ENCODE peak calls at places on chromosomes 13 and 19, in seven cellular contexts. S is transverse colon, H is osteoblast, I is thoracic aorta, E is tibial nerve, F is SJSA1, U is breast epithelium. J is an unnamed sample.

GRCh38 chr19:4278926-4279529 is at the start of gene SHD:
- DNase-seq in S (no peak), H (peak; percentile 72), I (no peak), E (no peak), F (no peak), U (no peak), J (peak; percentile 94)

GRCh38 chr19:55340784-55341147 is 1.1 kb downstream of the KMT5C start:
- DNase-seq in S (peak; percentile 43), H (peak; percentile 90), I (no peak), E (no peak), F (no peak), U (peak; percentile 30), J (no peak)

GRCh38 chr13:110832531-110832930 is 82.3 kb downstream of the ANKRD10 start:
- DNase-seq in S (no peak), H (no peak), I (no peak), E (no peak), F (peak; percentile 59), U (no peak), J (no peak)

GRCh38 chr13:113145911-113146598 is 12.4 kb upstream of the PROZ start:
- DNase-seq in S (no peak), H (peak; percentile 59), I (no peak), E (no peak), F (no peak), U (no peak), J (peak; percentile 18)

GRCh38 chr13:76596216-76596615 is 290.0 kb downstream of the KCTD12 start:
- DNase-seq in S (no peak), H (peak; percentile 42), I (no peak), E (no peak), F (no peak), U (no peak), J (no peak)

GRCh38 chr19:42606660-42607351 is 12.1 kb upstream of the CEACAM8 start:
- DNase-seq in S (peak; percentile 73), H (peak; percentile 50), I (no peak), E (no peak), F (peak; percentile 64), U (peak; percentile 86), J (peak; percentile 90)

GRCh38 chr19:18507021-18507726 is 14.7 kb downstream of the ELL start:
- DNase-seq in S (peak; percentile 63), H (peak; percentile 85), I (no peak), E (no peak), F (no peak), U (no peak), J (no peak)

GRCh38 chr19:30366282-30366681 is 5.9 kb upstream of the ZNF536 start:
- DNase-seq in S (no peak), H (no peak), I (no peak), E (no peak), F (no peak), U (no peak), J (no peak)

GRCh38 chr13:33392794-33393371 is 107.3 kb upstream of the STARD13 start:
- DNase-seq in S (no peak), H (no peak), I (no peak), E (no peak), F (no peak), U (no peak), J (no peak)

GRCh38 chr19:35266149-35266903 is 2.4 kb upstream of the USF2 start:
- DNase-seq in S (peak; percentile 8), H (peak; percentile 32), I (no peak), E (peak; percentile 13), F (peak; percentile 28), U (no peak), J (peak; percentile 43)

GRCh38 chr13:40564342-40564997 is 102.0 kb downstream of the FOXO1 start:
- DNase-seq in S (no peak), H (no peak), I (no peak), E (no peak), F (no peak), U (no peak), J (peak; percentile 21)

GRCh38 chr19:12778020-12778904 is 2.9 kb upstream of the HOOK2 start:
- DNase-seq in S (peak; percentile 78), H (peak; percentile 98), I (no peak), E (no peak), F (peak; percentile 85), U (peak; percentile 86), J (peak; percentile 82)

GRCh38 chr13:91135949-91136348 is 211.5 kb upstream of the MIR17HG start:
- DNase-seq in S (no peak), H (no peak), I (no peak), E (no peak), F (no peak), U (no peak), J (no peak)

GRCh38 chr19:17405250-17406038 is at the start of gene BST2:
- DNase-seq in S (peak; percentile 51), H (peak; percentile 96), I (peak; percentile 20), E (peak; percentile 27), F (no peak), U (peak; percentile 64), J (peak; percentile 87)

GRCh38 chr19:4909172-4909896 is at the start of gene UHRF1:
- DNase-seq in S (peak; percentile 11), H (peak; percentile 82), I (no peak), E (no peak), F (peak; percentile 86), U (no peak), J (peak; percentile 91)

GRCh38 chr19:52898101-52898500 is 666 bp upstream of the ZNF320 start:
- DNase-seq in S (no peak), H (no peak), I (no peak), E (no peak), F (no peak), U (no peak), J (peak; percentile 60)

GRCh38 chr13:110886475-110887241 is 28.2 kb downstream of the ANKRD10 start:
- DNase-seq in S (no peak), H (no peak), I (no peak), E (no peak), F (peak; percentile 59), U (no peak), J (no peak)

GRCh38 chr13:63381078-63381859 is 1965.6 kb upstream of the PCDH20 start:
- DNase-seq in S (no peak), H (no peak), I (no peak), E (no peak), F (no peak), U (no peak), J (no peak)

GRCh38 chr19:38223617-38224013 is 407 bp downstream of the DPF1 start:
- DNase-seq in S (no peak), H (peak; percentile 89), I (no peak), E (no peak), F (no peak), U (no peak), J (no peak)

GRCh38 chr19:4327877-4328242 is 10.8 kb downstream of the STAP2 start:
- DNase-seq in S (no peak), H (no peak), I (no peak), E (no peak), F (no peak), U (peak; percentile 31), J (no peak)

GRCh38 chr13:60765700-60766411 is 368.8 kb downstream of the TDRD3 start:
- DNase-seq in S (no peak), H (no peak), I (no peak), E (no peak), F (no peak), U (no peak), J (no peak)

GRCh38 chr19:35291916-35292315 is at the start of gene MAG:
- DNase-seq in S (no peak), H (no peak), I (no peak), E (no peak), F (no peak), U (no peak), J (peak; percentile 62)

GRCh38 chr19:16161848-16162247 is 11.5 kb downstream of the CIB3 start:
- DNase-seq in S (no peak), H (no peak), I (no peak), E (no peak), F (no peak), U (no peak), J (no peak)

GRCh38 chr19:12834976-12835757 is 788 bp upstream of the RTBDN start:
- DNase-seq in S (peak; percentile 35), H (peak; percentile 94), I (no peak), E (no peak), F (no peak), U (no peak), J (peak; percentile 86)

GRCh38 chr19:10295847-10296591 is 6.3 kb downstream of the ICAM5 start:
- DNase-seq in S (no peak), H (peak; percentile 82), I (no peak), E (no peak), F (no peak), U (no peak), J (peak; percentile 93)
- H3K27me3 ChIP-seq in S (peaks cover 88% of the 10 kb centered on the region), H (peaks cover 59% of the 10 kb centered on the region), I (peaks cover 32% of the 10 kb centered on the region), E (peaks cover 96% of the 10 kb centered on the region), F (peaks cover 11% of the 10 kb centered on the region), U (peaks cover 17% of the 10 kb centered on the region), J (peaks cover 62% of the 10 kb centered on the region)

DNA sequence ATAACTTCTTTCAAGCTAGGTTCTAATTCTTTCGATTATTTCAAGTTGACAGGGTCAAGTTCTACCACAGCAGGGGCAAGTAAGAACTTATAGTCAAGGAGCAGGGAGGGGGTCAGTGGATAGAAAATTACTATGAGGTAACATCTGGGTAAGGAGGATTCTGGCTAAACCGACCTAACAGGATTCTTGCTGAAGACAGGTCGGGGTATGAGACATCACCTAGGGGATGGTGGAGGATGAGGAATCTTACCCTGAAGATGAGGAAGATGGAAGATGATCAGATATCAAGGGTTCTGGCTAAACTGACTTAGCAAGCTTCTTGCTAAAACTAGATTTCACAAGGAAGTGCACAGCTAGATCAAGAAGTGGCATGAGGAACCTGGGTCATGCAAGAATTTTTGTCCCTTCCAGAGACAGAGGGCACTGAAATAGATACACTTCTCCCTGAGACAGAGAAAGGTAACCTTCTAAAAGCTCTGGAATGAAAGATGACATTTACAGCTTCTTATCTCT is 9.4 kb upstream of the METTL21C start:
- DNase-seq in S (no peak), H (no peak), I (no peak), E (no peak), F (no peak), U (no peak), J (no peak)
- H3K27me3 ChIP-seq in S (no peaks in the 10 kb centered on the region), H (no peaks in the 10 kb centered on the region), I (no peaks in the 10 kb centered on the region), E (no peaks in the 10 kb centered on the region), F (no peaks in the 10 kb centered on the region), U (no peaks in the 10 kb centered on the region), J (no peaks in the 10 kb centered on the region)

DNA sequence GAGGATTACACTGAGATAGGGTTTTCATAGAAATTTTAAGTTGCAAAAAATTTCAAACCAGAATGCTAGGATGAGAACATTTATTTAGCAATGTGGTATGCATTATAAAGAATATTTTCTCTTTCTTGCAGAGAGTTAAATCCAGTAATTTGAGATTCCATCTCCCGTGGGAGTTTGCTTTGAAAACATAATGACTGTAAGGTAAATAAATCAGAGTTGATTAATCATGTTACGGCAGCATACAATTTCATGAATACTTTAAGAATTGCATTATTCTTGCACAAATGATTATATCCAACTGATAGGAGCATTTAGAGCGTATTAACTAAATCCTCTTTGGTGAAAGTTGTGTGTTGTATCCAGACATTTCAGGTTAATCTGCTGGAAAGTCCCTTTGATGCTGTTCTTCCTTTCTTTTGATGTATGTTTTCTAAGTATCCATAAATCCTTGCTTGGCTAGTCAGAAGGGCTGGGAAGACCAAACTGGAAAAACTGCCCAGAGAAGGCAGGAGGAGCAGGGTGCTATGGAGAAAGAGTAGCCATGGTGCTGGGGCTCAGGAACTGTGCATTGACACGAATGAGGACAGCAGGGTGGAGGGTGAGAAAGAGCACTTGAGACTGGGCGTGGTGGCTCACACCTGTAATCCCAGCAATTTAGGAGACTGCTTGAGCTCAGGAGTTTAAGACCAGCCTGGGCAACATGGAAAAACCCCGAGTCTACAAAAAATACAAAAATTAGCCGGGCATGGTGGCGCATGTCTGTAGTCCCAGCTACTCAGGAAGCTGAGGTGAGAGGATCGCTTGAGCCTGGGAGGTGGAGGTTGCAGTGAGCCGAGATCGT is 4.8 kb upstream of the GJA3 start:
- DNase-seq in S (no peak), H (peak; percentile 68), I (no peak), E (no peak), F (no peak), U (no peak), J (no peak)
- H3K27me3 ChIP-seq in S (peaks cover 36% of the 10 kb centered on the region), H (peaks cover 54% of the 10 kb centered on the region), I (no peaks in the 10 kb centered on the region), E (peaks cover 29% of the 10 kb centered on the region), F (peaks cover 16% of the 10 kb centered on the region), U (no peaks in the 10 kb centered on the region), J (peaks cover 27% of the 10 kb centered on the region)

GRCh38 chr13:99949657-99950413 is 21.7 kb downstream of the ZIC5 start:
- DNase-seq in S (no peak), H (no peak), I (no peak), E (no peak), F (no peak), U (no peak), J (peak; percentile 58)
- H3K27me3 ChIP-seq in S (peaks cover 88% of the 10 kb centered on the region), H (peaks cover 64% of the 10 kb centered on the region), I (peaks cover 20% of the 10 kb centered on the region), E (peaks cover 88% of the 10 kb centered on the region), F (peaks cover 99% of the 10 kb centered on the region), U (no peaks in the 10 kb centered on the region), J (peaks cover 8% of the 10 kb centered on the region)

J was measured in H7.